ENCODE peak calls at places on chromosome 2, in nine cellular contexts. O, U, A, Z, S, M, G, J and K are unnamed samples.

GRCh38 chr2:230762317-230762896 is 49.8 kb downstream of the CAB39 start:
- DNase-seq in U (peak), O (no peak), G (no peak), Z (peak), M (no peak), A (no peak), S (peak), J (no peak), K (no peak)

GRCh38 chr2:156423674-156424282 is 12.4 kb upstream of the GPD2 start:
- DNase-seq in G (no peak), Z (no peak), A (no peak), U (no peak), J (no peak), S (no peak), O (no peak), M (no peak), K (no peak)

GRCh38 chr2:17736989-17737388 is 16.6 kb downstream of the SMC6 start:
- DNase-seq in J (no peak), S (no peak), A (no peak), U (no peak), O (no peak), G (no peak), M (no peak), Z (peak), K (peak)

GRCh38 chr2:128710242-128710641 is 391.6 kb upstream of the HS6ST1 start:
- DNase-seq in M (no peak), O (no peak), A (no peak), G (peak), J (no peak), S (no peak), U (no peak), Z (no peak), K (no peak)

GRCh38 chr2:141003967-141004657 is 1126.7 kb downstream of the LRP1B start:
- DNase-seq in O (no peak), S (no peak), A (no peak), U (no peak), G (no peak), J (no peak), Z (no peak), M (no peak), K (no peak)

GRCh38 chr2:191202881-191203397 is 42.3 kb upstream of the MYO1B start:
- DNase-seq in O (no peak), S (no peak), G (peak), Z (peak), A (peak), J (no peak), U (no peak), M (no peak), K (peak)

GRCh38 chr2:112579280-112579679 is 5.1 kb upstream of the CHCHD5 start:
- DNase-seq in Z (peak), U (no peak), J (peak), M (no peak), A (no peak), G (no peak), S (no peak), O (peak), K (peak)

GRCh38 chr2:97713296-97714083 is at the start of gene ZAP70:
- DNase-seq in J (no peak), U (peak), S (no peak), Z (no peak), M (no peak), O (no peak), G (no peak), A (no peak), K (no peak)

GRCh38 chr2:28269019-28269784 is 123.5 kb upstream of the FOSL2 start:
- DNase-seq in S (peak), O (no peak), J (no peak), A (no peak), U (no peak), M (no peak), G (no peak), Z (peak), K (no peak)

GRCh38 chr2:75716406-75716805 is 5.7 kb upstream of the GCFC2 start:
- DNase-seq in M (no peak), A (no peak), S (no peak), G (no peak), O (no peak), U (no peak), Z (peak), J (no peak), K (no peak)

GRCh38 chr2:134278546-134278945 is 24.7 kb downstream of the MGAT5 start:
- DNase-seq in O (no peak), Z (no peak), J (no peak), S (no peak), U (no peak), A (no peak), G (no peak), M (no peak), K (no peak)

GRCh38 chr2:27638023-27638637 is 9.3 kb downstream of the GPN1 start:
- DNase-seq in J (no peak), M (no peak), G (no peak), U (no peak), O (no peak), Z (peak), S (no peak), A (no peak), K (peak)

GRCh38 chr2:7627587-7627986 is 710.4 kb downstream of the RNF144A start:
- DNase-seq in O (no peak), U (no peak), S (no peak), Z (no peak), G (no peak), A (no peak), J (no peak), M (no peak), K (peak)

GRCh38 chr2:144515694-144516416 is 4.1 kb downstream of the ZEB2 start:
- DNase-seq in U (peak), J (no peak), A (peak), Z (peak), G (no peak), M (no peak), S (peak), O (no peak), K (no peak)

GRCh38 chr2:379778-380177 is 91.9 kb upstream of the ALKAL2 start:
- DNase-seq in J (no peak), O (no peak), Z (no peak), A (no peak), G (no peak), S (no peak), M (no peak), U (no peak), K (no peak)

GRCh38 chr2:70984576-70985282 is 6.3 kb downstream of the ANKRD53 start:
- DNase-seq in S (peak), U (peak), Z (peak), A (peak), G (no peak), M (peak), O (no peak), J (no peak), K (no peak)

GRCh38 chr2:31384351-31384750 is 30.2 kb downstream of the XDH start:
- DNase-seq in O (peak), A (no peak), J (no peak), G (no peak), Z (peak), M (no peak), S (no peak), U (no peak), K (peak)

GRCh38 chr2:63861220-63861822 is 19.6 kb downstream of the UGP2 start:
- DNase-seq in U (peak), Z (peak), S (peak), M (no peak), G (peak), A (no peak), O (no peak), J (no peak), K (no peak)

GRCh38 chr2:84781942-84782716 is 98.8 kb downstream of the TRABD2A start:
- DNase-seq in U (peak), J (no peak), G (no peak), A (no peak), O (no peak), S (peak), M (no peak), Z (peak), K (no peak)

GRCh38 chr2:174246944-174247381 is 1.4 kb downstream of the OLA1 start:
- DNase-seq in S (no peak), M (no peak), G (no peak), O (no peak), J (no peak), A (no peak), Z (no peak), U (no peak), K (no peak)

GRCh38 chr2:85409719-85410583 is at the start of gene CAPG:
- DNase-seq in A (peak), J (no peak), M (no peak), S (peak), U (peak), G (no peak), O (no peak), Z (no peak), K (no peak)

GRCh38 chr2:71615769-71616730 is 162.7 kb downstream of the DYSF start:
- DNase-seq in U (no peak), M (no peak), G (peak), Z (no peak), A (no peak), O (no peak), J (no peak), S (no peak), K (no peak)

GRCh38 chr2:71941731-71942575 is 205.7 kb downstream of the CYP26B1 start:
- DNase-seq in S (no peak), A (no peak), J (no peak), Z (no peak), U (no peak), O (no peak), M (no peak), G (peak), K (no peak)

GRCh38 chr2:170845343-170845742 is 28.7 kb downstream of the GAD1 start:
- DNase-seq in G (no peak), Z (no peak), M (no peak), S (peak), A (no peak), J (no peak), U (peak), O (no peak), K (no peak)

GRCh38 chr2:232887171-232887850 is 17.2 kb downstream of the SNORC start:
- DNase-seq in M (peak), G (no peak), S (no peak), O (no peak), Z (no peak), U (no peak), J (no peak), A (no peak), K (no peak)

GRCh38 chr2:110737783-110738182 is 5.4 kb downstream of the ACOXL start:
- DNase-seq in M (no peak), O (no peak), A (no peak), J (no peak), Z (no peak), G (no peak), S (no peak), U (no peak), K (no peak)

DNA sequence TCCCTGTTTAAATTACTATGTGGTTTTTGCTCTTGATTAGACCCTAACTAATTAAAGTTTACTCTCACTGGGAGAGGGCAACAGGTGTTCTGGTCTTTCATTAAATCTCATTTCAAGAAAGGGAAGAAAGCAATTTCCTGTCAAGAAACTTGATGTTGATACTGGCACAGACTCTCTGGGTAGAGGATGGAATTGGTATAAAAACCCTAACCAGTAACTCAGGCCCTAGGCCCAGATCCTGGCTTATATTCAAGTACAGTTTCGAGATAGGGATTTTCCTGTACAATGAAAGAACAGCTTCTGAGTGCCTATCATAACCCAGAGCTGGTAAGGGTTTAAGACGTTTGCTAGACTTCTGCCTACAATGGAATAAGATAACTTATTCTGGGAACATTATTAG is 61.6 kb upstream of the ACYP2 start:
- DNase-seq in U (peak), G (no peak), M (no peak), A (no peak), Z (no peak), S (no peak), J (no peak), O (no peak), K (no peak)
- H3K4me3 ChIP-seq in U (no peak), G (no peak), M (no peak), A (no peak), Z (no peak), S (no peak), J (no peak), O (no peak), K (no peak)

GRCh38 chr2:138021154-138021553 is 56.9 kb downstream of the HNMT start:
- DNase-seq in O (no peak), Z (no peak), U (no peak), M (no peak), G (no peak), S (no peak), J (no peak), A (no peak), K (no peak)

GRCh38 chr2:138019289-138019688 is 55.0 kb downstream of the HNMT start:
- DNase-seq in S (peak), J (no peak), O (no peak), G (no peak), U (no peak), Z (no peak), M (no peak), A (no peak), K (no peak)

GRCh38 chr2:138017824-138018223 is 53.6 kb downstream of the HNMT start:
- DNase-seq in J (no peak), G (no peak), S (no peak), Z (no peak), M (no peak), U (no peak), O (no peak), A (no peak), K (no peak)

GRCh38 chr2:138023298-138023697 is 59.0 kb downstream of the HNMT start:
- DNase-seq in J (no peak), S (peak), Z (peak), M (no peak), A (no peak), U (no peak), G (no peak), O (no peak), K (no peak)

DNA sequence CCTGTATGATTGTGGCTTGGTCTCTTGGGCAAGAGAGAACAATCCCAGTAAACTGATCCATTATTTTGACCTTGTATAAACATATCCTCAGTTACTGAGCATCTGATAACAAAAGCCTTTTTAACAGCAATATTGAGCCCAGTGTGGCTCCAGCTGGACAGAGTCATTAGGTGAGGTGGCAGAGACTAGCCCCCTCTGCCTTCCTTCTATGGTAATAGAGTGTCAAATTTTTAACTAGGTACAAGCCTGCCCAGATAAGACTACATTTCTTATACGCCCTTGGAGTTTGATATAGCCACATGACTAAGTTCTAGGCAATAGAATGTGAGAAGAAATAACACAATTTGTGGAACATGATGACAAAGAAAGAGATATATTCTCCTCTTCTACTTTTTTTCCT is 56.2 kb downstream of the HNMT start:
- DNase-seq in J (no peak), G (no peak), O (no peak), Z (no peak), A (no peak), M (no peak), U (no peak), S (no peak), K (no peak)
- TF ChIP-seq CTCF in J (no peak), G (no peak), O (no peak), Z (no peak), A (no peak), M (no peak), U (no peak), S (peak), K (no peak)

DNA sequence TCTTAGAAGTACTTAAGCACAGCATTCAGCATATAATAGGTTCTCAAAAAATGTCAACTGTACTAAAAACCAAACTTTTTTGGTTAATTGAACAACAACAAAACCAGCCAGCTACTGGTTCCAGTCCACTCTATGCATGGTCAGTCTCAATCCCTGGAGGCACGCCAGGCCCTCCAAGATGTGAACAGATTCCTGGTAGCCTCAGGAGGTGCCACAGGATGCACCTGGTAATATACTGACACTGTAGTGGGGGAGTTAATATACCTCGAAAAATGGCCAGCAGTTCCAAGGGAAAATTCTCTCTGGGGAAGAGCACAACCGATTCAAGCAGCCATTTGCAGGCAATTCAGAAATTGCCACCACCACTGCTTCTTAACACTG is 3.6 kb downstream of the MGAT4A start:
- DNase-seq in U (no peak), A (peak), Z (no peak), M (no peak), J (no peak), S (no peak), O (no peak), G (no peak), K (no peak)
- H3K4me3 ChIP-seq in U (no peak), A (no peak), Z (no peak), M (peak), J (no peak), S (no peak), O (no peak), G (no peak), K (no peak)

GRCh38 chr2:96361751-96362150 is 26.2 kb downstream of the NCAPH start:
- DNase-seq in J (no peak), A (no peak), M (no peak), O (no peak), Z (no peak), S (no peak), G (no peak), U (no peak), K (no peak)

GRCh38 chr2:96354492-96354891 is 18.9 kb downstream of the NCAPH start:
- DNase-seq in M (no peak), G (no peak), Z (no peak), U (no peak), J (no peak), S (no peak), O (no peak), A (no peak), K (no peak)

GRCh38 chr2:96359866-96360265 is 24.3 kb downstream of the NCAPH start:
- DNase-seq in S (no peak), Z (no peak), O (no peak), A (no peak), J (no peak), M (no peak), U (no peak), G (no peak), K (no peak)

GRCh38 chr2:96356889-96357288 is 21.3 kb downstream of the NCAPH start:
- DNase-seq in U (no peak), G (no peak), M (no peak), O (no peak), S (no peak), Z (no peak), J (no peak), A (no peak), K (no peak)

DNA sequence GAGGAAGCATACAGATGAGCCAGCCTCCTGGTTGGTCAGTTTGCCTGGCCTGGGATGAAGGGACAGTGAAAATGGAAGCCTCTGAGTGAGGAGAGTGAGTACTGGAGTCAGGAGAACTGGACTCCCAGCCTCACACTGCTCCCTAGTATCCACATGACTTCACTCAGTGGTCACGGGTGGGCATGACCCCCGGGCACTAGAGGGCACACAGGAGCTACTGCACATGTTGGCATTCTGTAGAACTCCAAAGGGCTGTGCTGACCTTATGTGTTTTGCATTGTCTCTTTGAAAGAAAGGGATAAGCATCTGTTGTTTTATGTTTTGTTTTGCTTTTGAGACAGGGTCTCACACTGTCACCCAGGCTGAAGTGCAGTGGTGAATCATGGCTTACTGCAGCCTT is 23.7 kb downstream of the NCAPH start:
- DNase-seq in J (no peak), M (peak), O (no peak), G (no peak), A (peak), U (peak), Z (no peak), S (no peak), K (no peak)
- TF ChIP-seq CTCF in J (peak), M (peak), O (peak), G (no peak), A (peak), U (peak), Z (no peak), S (no peak), K (no peak)

DNA sequence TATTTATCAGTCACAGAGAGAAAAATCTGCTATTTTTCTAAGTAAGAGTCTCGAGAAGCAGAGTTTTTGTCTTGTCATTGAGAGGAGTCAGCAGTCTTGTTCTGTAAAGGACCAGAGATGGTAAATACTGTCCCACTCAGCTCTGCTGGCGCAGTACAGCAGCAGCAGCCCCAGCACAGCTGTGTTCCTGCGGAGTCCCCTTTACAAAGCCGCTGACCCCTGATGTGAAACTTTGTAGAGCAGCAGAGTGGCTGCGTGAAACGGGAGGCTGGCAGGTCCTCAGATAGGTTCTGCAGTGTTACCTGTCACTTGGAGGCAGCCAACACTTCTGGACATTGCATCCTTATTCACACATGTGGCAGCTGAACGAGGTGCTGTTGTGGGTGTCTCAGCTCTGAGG is 45.2 kb downstream of the TMEM185B start:
- DNase-seq in O (no peak), A (no peak), S (no peak), G (no peak), Z (no peak), U (peak), J (no peak), M (no peak), K (no peak)
- H3K4me3 ChIP-seq in O (no peak), A (no peak), S (no peak), G (no peak), Z (no peak), U (peak), J (no peak), M (no peak), K (no peak)

DNA sequence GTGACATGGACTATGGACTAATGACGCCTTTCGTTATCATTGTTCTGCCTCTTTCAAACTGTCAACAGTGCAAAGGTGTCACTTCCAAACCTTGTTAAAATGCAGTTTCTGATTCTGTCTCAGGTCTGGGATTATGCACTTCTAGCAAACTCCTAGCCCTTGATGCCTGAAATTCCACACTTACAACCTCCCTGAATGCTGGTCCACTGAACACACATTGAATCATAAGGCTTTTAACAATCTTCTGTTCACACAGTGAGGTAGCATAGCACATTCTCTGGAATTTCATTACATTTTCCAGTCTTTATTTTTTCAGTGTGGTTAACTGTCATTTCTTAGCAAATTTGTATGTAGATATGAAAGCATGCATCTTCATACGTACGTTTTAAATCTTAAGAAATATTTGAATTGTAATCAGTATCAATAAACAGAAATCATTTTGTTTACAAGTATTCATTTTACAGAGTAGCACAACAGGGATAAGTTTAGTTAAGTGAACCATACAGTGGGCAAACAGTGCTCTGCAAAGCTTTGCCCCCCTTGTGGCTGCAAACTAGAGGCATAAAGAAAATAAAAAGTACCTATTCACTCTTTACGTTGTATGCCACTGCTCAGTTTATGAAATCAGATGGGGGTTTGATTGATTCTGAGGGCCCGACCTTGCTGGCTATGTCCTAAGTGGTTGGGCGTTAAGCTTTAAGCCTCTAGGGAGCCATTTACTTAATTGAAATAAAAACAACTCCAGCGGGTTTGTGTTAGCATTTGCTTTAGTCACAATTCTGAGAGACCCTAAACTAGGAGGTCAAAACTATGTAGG is 250.8 kb downstream of the LRRTM1 start:
- DNase-seq in Z (no peak), G (no peak), M (no peak), A (no peak), J (no peak), U (no peak), O (peak), S (no peak), K (no peak)
- TF ChIP-seq CTCF in Z (no peak), G (no peak), M (no peak), A (no peak), J (no peak), U (no peak), O (peak), S (no peak), K (no peak)